ENCODE peak calls at places on chromosomes 11 and 22, in nine cellular contexts. X, N, P, U, T, A, V, Q and I are unnamed samples.

GRCh38 chr22:50192825-50193204 is 7.1 kb downstream of the TRABD start:
- DNase-seq in Q (no peak), N (no peak), V (no peak), X (no peak), A (peak; percentile 60), P (no peak), T (no peak), U (no peak), I (no peak)

GRCh38 chr11:19508166-19508565 is 204.5 kb upstream of the NAV2 start:
- DNase-seq in U (no peak), X (no peak), A (no peak), Q (no peak), T (no peak), P (no peak), V (no peak), N (peak; percentile 13), I (no peak)

GRCh38 chr22:50186789-50187523 is 1.2 kb downstream of the TRABD start:
- DNase-seq in U (no peak), P (no peak), T (peak; percentile 32), V (no peak), Q (no peak), N (peak; percentile 35), X (no peak), A (peak; percentile 57), I (no peak)

GRCh38 chr11:114138411-114138810 is 78.9 kb downstream of the ZBTB16 start:
- DNase-seq in T (no peak), P (no peak), V (no peak), X (no peak), N (no peak), A (no peak), Q (no peak), U (no peak), I (no peak)

GRCh38 chr11:64629796-64630562 is 39.0 kb downstream of the SLC22A12 start:
- DNase-seq in P (no peak), N (no peak), A (no peak), X (no peak), V (no peak), T (peak; percentile 21), Q (no peak), U (peak; percentile 77), I (no peak)

GRCh38 chr22:47090591-47091240 is 328.3 kb downstream of the TBC1D22A start:
- DNase-seq in X (no peak), V (peak; percentile 11), Q (no peak), P (no peak), U (no peak), A (no peak), T (peak; percentile 26), N (peak; percentile 67), I (no peak)

GRCh38 chr11:69044111-69045013 is 4.4 kb upstream of the TPCN2 start:
- DNase-seq in T (peak; percentile 72), N (peak; percentile 83), Q (peak; percentile 40), U (peak; percentile 68), X (peak; percentile 85), V (peak; percentile 59), P (no peak), A (peak; percentile 58), I (peak; percentile 87)

GRCh38 chr11:97502201-97502600 is 1112.4 kb downstream of the JRKL start:
- DNase-seq in V (no peak), A (no peak), X (no peak), Q (no peak), N (peak; percentile 10), T (no peak), P (no peak), U (no peak), I (no peak)

GRCh38 chr11:3146612-3147256 is 18.4 kb downstream of the OSBPL5 start:
- DNase-seq in N (peak; percentile 59), A (no peak), X (no peak), U (no peak), P (no peak), V (no peak), Q (no peak), T (peak; percentile 24), I (peak; percentile 80)

GRCh38 chr22:45424241-45424731 is 10.8 kb downstream of the RIBC2 start:
- DNase-seq in U (no peak), P (no peak), A (no peak), V (no peak), X (peak; percentile 70), N (no peak), T (peak; percentile 57), Q (no peak), I (no peak)

GRCh38 chr11:16612801-16613400 is 125.5 kb upstream of the C11orf58 start:
- DNase-seq in P (no peak), A (no peak), X (no peak), T (peak; percentile 19), Q (no peak), N (no peak), U (no peak), V (no peak), I (no peak)

GRCh38 chr22:36948273-36949055 is 35.0 kb downstream of the CSF2RB start:
- DNase-seq in T (no peak), Q (peak; percentile 2), A (no peak), N (no peak), P (no peak), X (no peak), U (no peak), V (no peak), I (no peak)

GRCh38 chr11:82546556-82547162 is 187.0 kb downstream of the FAM181B start:
- DNase-seq in T (peak; percentile 56), A (no peak), P (no peak), U (no peak), N (no peak), V (no peak), X (no peak), Q (no peak), I (no peak)

DNA sequence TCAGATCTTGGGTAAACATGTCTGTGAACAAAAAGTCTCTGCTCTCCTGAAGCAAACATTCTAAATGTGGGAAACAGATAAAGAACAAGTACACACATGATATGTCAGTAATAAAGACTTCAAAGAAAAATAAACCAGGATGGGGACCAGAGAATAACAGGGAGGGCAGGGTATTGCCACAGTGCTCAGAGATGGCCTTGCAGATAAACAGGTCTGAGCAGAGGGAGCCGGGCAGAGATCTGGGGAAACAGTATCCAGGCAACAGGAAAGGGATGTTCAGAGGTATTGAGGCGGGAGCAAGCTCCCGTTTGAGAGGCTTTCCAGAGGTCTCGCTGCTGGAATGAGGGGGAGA is 2.9 kb downstream of the CCDC86 start:
- DNase-seq in U (no peak), T (peak; percentile 10), X (no peak), Q (no peak), P (no peak), V (no peak), N (no peak), A (no peak), I (no peak)
- H3K4me3 ChIP-seq in U (no peak overlapping the region), T (no peak overlapping the region), X (no peak overlapping the region), Q (no peak overlapping the region), P (no peak overlapping the region), V (no peak overlapping the region), N (peak overlapping the region; percentile 28), A (peak overlapping the region; percentile 81), I (no peak overlapping the region)

DNA sequence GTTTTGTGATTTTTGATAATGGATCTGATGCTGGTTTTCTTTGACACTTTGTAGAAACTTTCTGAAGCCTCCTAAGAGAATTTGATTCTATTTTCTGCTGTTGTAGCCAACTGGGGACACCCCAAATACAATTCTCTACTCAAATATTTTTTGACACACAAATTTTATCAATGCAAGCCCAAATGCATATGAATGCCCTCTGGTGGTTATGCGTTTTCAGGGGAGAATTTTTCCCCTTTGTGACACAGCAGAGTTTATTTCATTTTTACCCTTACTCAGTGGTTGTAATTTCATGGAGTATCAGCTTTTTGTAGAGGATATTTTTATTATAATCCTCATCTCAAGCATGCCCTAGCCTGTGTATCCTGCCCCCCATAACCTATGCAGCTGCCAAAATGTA is 44.7 kb upstream of the MTMR2 start:
- DNase-seq in X (no peak), A (peak; percentile 4), V (no peak), P (no peak), Q (no peak), N (peak; percentile 41), U (no peak), T (peak; percentile 7), I (no peak)
- TF ChIP-seq CTCF in X (no peak), A (peak; percentile 63), V (peak; percentile 47), P (no peak), Q (peak; percentile 10), N (peak; percentile 58), U (no peak), T (peak; percentile 7), I (no peak)

GRCh38 chr22:48710410-48710809 is 1117.3 kb downstream of the BRD1 start:
- DNase-seq in U (no peak), X (no peak), Q (no peak), T (no peak), A (no peak), V (no peak), P (no peak), N (no peak), I (no peak)
- H3K4me3 ChIP-seq in U (no peak overlapping the region), X (no peak overlapping the region), Q (no peak overlapping the region), T (no peak overlapping the region), A (no peak overlapping the region), V (no peak overlapping the region), P (no peak overlapping the region), N (no peak overlapping the region), I (no peak overlapping the region)

GRCh38 chr11:12141283-12141682 is 30.9 kb downstream of the MICAL2 start:
- DNase-seq in U (no peak), X (no peak), P (no peak), Q (no peak), V (no peak), A (no peak), T (no peak), N (no peak), I (no peak)

GRCh38 chr11:12142909-12143308 is 32.5 kb downstream of the MICAL2 start:
- DNase-seq in A (no peak), N (no peak), X (no peak), V (no peak), P (no peak), T (no peak), U (no peak), Q (no peak), I (no peak)

GRCh38 chr11:12143461-12144258 is 33.3 kb downstream of the MICAL2 start:
- DNase-seq in X (no peak), U (no peak), A (no peak), Q (no peak), V (no peak), T (no peak), N (peak; percentile 81), P (no peak), I (no peak)

GRCh38 chr11:12142179-12142578 is 31.8 kb downstream of the MICAL2 start:
- DNase-seq in U (no peak), T (no peak), Q (no peak), V (no peak), N (no peak), X (no peak), P (no peak), A (no peak), I (no peak)

DNA sequence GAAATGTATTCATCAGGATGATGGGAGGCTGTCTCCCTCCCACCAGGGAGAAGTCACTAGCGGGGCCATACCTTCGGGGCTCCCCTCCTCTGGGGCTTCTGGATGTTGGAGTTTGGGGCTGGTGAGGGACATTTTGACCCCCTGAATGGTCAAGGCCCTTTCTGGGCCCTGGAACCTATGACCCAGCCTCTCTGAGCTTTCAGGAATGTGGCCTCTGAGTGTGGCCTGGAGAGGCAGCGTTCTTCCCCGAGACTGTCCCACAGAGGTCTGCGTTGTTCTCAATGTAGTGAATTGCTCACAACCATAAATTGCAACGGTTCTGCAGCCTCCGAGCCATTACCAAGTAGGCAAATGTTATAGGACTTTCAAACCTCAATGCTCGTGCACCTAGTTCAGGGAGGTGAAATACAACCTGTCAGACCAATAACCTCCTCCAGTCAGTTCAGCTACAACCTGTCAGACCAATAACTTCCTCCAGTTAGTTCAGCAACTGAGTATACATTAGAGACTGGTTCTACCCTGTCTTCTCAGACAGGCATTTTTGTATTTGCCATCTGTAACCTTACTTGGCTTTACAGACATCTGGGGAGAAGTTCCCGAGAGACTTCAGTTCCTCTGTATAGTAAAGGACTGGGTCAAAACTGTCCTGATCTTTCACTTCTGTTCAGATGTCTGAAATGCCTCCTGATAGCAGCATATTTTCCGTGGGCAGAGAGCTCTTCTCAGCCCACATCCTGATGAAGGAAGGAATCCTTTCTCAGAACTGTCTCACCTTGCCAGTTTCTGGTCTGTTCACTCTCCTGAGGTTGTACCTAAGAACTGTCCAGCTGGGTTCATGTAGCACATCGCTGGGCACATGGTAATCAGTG is 34.1 kb downstream of the MICAL2 start:
- DNase-seq in N (no peak), X (no peak), A (no peak), V (no peak), U (no peak), T (no peak), Q (no peak), P (no peak), I (no peak)
- TF ChIP-seq CTCF in N (no peak), X (no peak), A (no peak), V (no peak), U (no peak), T (no peak), Q (no peak), P (no peak), I (no peak)